ENCODE peak calls at places on chromosome 14, in five cellular contexts. H is thoracic aorta, L is right lobe of liver, J is foreskin fibroblast, T is pancreas. V is an unnamed sample.

GRCh38 chr14:24665440-24665991 is 31.5 kb upstream of the GZMB start:
- DNase-seq in H (no peak), L (no peak), T (no peak), J (no peak), V (no peak)

GRCh38 chr14:100239200-100239839 is 376 bp downstream of the YY1 start:
- DNase-seq in T (peak), J (peak), H (no peak), L (peak), V (no peak)

GRCh38 chr14:31300296-31300695 is 92.7 kb upstream of the HECTD1 start:
- DNase-seq in J (peak), H (no peak), T (no peak), L (no peak), V (no peak)

GRCh38 chr14:104346112-104346462 is 207.7 kb downstream of the KIF26A start:
- DNase-seq in T (no peak), L (peak), J (no peak), H (no peak), V (no peak)

GRCh38 chr14:75295491-75296338 is 17.1 kb downstream of the FOS start:
- DNase-seq in L (peak), J (peak), H (no peak), T (peak), V (no peak)

GRCh38 chr14:64220466-64220865 is 73.7 kb downstream of the ESR2 start:
- DNase-seq in L (no peak), J (no peak), T (no peak), H (no peak), V (no peak)

GRCh38 chr14:99230271-99231141 is 41.5 kb downstream of the BCL11B start:
- DNase-seq in H (no peak), L (no peak), J (no peak), T (no peak), V (no peak)

GRCh38 chr14:21780429-21781084 is 106.9 kb upstream of the OR4E1 start:
- DNase-seq in J (no peak), H (no peak), T (no peak), L (no peak), V (no peak)

GRCh38 chr14:74459289-74459946 is 33.4 kb upstream of the SYNDIG1L start:
- DNase-seq in L (no peak), T (no peak), J (peak), H (no peak), V (peak)

GRCh38 chr14:75249958-75250336 is 28.7 kb upstream of the FOS start:
- DNase-seq in T (no peak), J (no peak), H (no peak), L (no peak), V (no peak)

GRCh38 chr14:23557521-23557920 is 1.4 kb downstream of the THTPA start:
- DNase-seq in T (no peak), L (no peak), H (no peak), J (no peak), V (no peak)

GRCh38 chr14:65509842-65510241 is 97.3 kb downstream of the FUT8 start:
- DNase-seq in H (no peak), T (no peak), J (no peak), L (no peak), V (no peak)

GRCh38 chr14:105894125-105894977 is 368.0 kb downstream of the TMEM121 start:
- DNase-seq in L (peak), J (no peak), H (no peak), T (no peak), V (no peak)

GRCh38 chr14:65867333-65867732 is 454.8 kb downstream of the FUT8 start:
- DNase-seq in J (no peak), L (no peak), H (no peak), T (no peak), V (no peak)

GRCh38 chr14:75702606-75703261 is 41.7 kb downstream of the TTLL5 start:
- DNase-seq in H (no peak), L (no peak), J (peak), T (peak), V (peak)

GRCh38 chr14:79809849-79810612 is 401.3 kb downstream of the DIO2 start:
- DNase-seq in L (no peak), T (no peak), H (no peak), J (peak), V (no peak)

GRCh38 chr14:75279153-75279738 is 618 bp downstream of the FOS start:
- DNase-seq in J (peak), H (no peak), T (peak), L (peak), V (no peak)

GRCh38 chr14:61661471-61661988 is 33.8 kb upstream of the HIF1A start:
- DNase-seq in L (no peak), H (no peak), T (no peak), J (no peak), V (no peak)

GRCh38 chr14:65791551-65791981 is 379.0 kb downstream of the FUT8 start:
- DNase-seq in T (no peak), L (no peak), J (peak), H (no peak), V (no peak)

GRCh38 chr14:57057803-57058202 is 210.9 kb downstream of the EXOC5 start:
- DNase-seq in T (peak), J (no peak), L (peak), H (no peak), V (no peak)

GRCh38 chr14:103284574-103285467 is 49.2 kb upstream of the EIF5 start:
- DNase-seq in H (no peak), T (no peak), L (peak), J (peak), V (no peak)

GRCh38 chr14:22994762-22995275 is 12.5 kb upstream of the AJUBA start:
- DNase-seq in H (no peak), L (no peak), J (peak), T (no peak), V (no peak)

GRCh38 chr14:51458563-51458955 is 193.2 kb upstream of the FRMD6 start:
- DNase-seq in L (no peak), T (no peak), J (peak), H (no peak), V (no peak)

GRCh38 chr14:24631749-24632335 is 2.1 kb downstream of the GZMB start:
- DNase-seq in H (no peak), L (no peak), J (no peak), T (no peak), V (no peak)

GRCh38 chr14:102605026-102605425 is 12.6 kb downstream of the RCOR1 start:
- DNase-seq in H (no peak), J (peak), T (no peak), L (no peak), V (no peak)

GRCh38 chr14:100288382-100289185 is 17.7 kb downstream of the SLC25A29 start:
- DNase-seq in L (no peak), H (no peak), T (no peak), J (peak), V (no peak)

GRCh38 chr14:100144996-100145646 is 14.3 kb downstream of the DEGS2 start:
- DNase-seq in L (no peak), H (no peak), T (no peak), J (no peak), V (no peak)

GRCh38 chr14:91140672-91141071 is 26.8 kb downstream of the DGLUCY start:
- DNase-seq in T (no peak), L (no peak), H (no peak), J (peak), V (no peak)
- TF ChIP-seq CTCF in T (no peak), L (peak), H (no peak), J (peak), V (peak)

DNA sequence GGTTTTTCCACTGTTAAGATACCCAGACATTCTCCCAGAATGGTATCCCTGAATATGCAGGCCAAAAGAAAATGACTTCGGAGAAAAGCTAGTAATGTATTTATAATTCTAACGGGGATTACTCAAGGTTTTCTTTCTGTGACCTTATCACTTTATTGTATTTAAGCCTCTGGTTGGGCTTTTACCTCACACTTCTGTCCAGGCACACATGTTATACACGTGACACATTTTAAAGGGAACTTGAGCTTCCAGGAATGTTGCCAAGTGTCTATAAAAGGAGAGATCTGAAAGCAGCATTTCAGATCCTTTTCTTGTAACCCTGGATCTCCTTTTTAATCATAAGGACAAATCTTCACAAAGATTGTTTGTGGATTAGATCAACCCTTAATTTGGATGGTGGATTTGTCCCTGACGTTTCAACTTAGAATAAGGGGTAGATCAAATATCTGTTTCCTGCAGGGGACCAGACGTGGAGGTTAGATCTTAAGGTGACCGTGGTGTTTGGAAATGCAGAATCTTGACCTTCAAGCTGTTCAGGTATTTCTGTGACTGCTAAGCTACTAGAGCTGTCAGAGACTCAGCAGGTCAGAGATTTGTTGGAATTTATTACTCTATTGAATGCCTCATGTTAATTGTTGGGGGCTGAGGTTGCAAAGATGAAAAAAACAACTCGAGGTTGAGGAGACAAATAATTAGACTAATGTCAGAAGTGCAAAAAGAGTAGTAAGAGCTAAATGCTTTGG is 1.5 kb downstream of the CIPC start:
- DNase-seq in L (no peak), J (peak), T (no peak), H (no peak), V (peak)
- H3K4me3 ChIP-seq in L (peak), J (peak), T (peak), H (peak), V (peak)

GRCh38 chr14:101506211-101506920 is 54.9 kb upstream of the DIO3 start:
- DNase-seq in L (peak), J (peak), H (no peak), T (no peak), V (no peak)
- TF ChIP-seq CTCF in L (no peak), J (no peak), H (no peak), T (no peak), V (no peak)

DNA sequence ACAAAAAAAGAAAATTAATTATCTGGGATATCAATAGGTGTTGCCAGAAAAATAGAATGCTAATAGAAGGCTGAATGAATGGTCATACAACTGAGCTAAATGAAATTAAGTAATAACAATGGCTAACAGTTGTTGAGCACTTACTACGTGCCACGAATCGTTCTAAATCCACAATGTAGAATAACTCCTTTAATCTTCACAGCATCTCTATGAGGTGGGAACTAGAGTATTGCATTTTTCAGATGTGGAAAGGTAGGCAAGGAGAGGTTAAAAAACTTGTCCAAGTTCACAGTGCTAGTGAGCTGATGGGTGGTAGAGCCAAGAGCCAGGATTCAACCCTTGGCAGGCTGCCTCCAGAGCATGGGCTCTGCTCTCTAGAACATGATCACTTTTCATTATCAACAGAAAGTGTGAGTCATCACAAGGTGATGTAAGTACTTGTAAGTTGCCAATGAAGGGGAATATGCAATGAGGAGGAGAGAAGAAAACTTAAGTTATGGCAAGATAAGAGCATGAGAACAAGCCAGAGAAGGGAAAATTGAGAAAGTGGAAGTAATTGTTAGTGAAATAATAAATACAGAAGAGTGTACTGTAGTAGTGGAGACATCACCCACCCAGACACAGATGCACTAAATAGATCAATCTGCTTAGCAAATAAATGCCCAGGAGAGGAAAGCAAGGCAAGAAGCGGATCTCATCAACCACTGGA is 122.1 kb downstream of the PRKD1 start:
- DNase-seq in H (peak), T (peak), J (peak), L (peak), V (peak)
- H3K4me3 ChIP-seq in H (no peak), T (no peak), J (no peak), L (no peak), V (no peak)

DNA sequence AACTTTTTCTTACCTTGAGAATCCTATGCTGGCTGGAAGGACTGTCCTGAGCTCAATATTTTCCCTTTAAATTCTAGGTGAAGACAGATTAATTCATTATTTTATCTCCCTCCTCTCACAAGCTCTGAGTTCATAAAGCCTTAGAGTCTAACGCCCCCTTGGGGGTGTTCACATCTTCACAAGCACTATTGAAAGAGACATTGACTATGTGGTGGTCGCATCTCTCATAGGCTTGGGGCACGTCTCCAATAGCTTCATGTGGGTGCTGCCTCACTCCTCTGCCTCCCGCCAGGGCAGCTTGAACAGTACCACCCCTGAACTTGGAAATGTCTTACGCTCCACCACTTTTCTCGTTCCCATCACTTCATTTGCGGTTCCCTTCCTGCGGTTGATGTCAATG is 106.2 kb downstream of the UNC79 start:
- DNase-seq in T (no peak), J (no peak), H (no peak), L (no peak), V (no peak)
- TF ChIP-seq CTCF in T (no peak), J (no peak), H (no peak), L (no peak), V (peak)

GRCh38 chr14:35124127-35124526 is 1.8 kb downstream of the PRORP start:
- DNase-seq in T (no peak), L (no peak), H (no peak), J (no peak), V (no peak)
- H3K4me3 ChIP-seq in T (no peak), L (no peak), H (no peak), J (no peak), V (no peak)